ENCODE peak calls at places on chromosomes 7 and 10, in six cellular contexts. X is NCI-H748 treated with DMSO at 0.1 percent for 48 hours; L is fibroblast of mammary gland; I is iPS-NIHi11; H is activated naive CD4-positive, alpha-beta T cell treated with anti-CD3 and anti-CD28 coated beads, Interleukin-2, amount 10 ng/mL, durations not matched to agents 7 days and 5 days; R is CD4-positive, alpha-beta T cell. U is an unnamed sample.

GRCh38 chr7:106611911-106612310 is 49.0 kb downstream of the CCDC71L start:
- DNase-seq in X (no peak), L (peak), I (no peak), H (no peak), R (no peak), U (peak)

GRCh38 chr10:22379059-22379458 is 33.8 kb downstream of the SPAG6 start:
- DNase-seq in X (no peak), L (no peak), I (no peak), H (peak), R (peak), U (no peak)

GRCh38 chr10:90378524-90379076 is 479.2 kb downstream of the HTR7 start:
- DNase-seq in X (no peak), L (peak), I (no peak), H (no peak), R (no peak), U (peak)

GRCh38 chr7:12137283-12137682 is 73.8 kb upstream of the TMEM106B start:
- DNase-seq in X (no peak), L (no peak), I (no peak), H (no peak), R (no peak), U (peak)

GRCh38 chr10:118809821-118810220 is 55.1 kb upstream of the CACUL1 start:
- DNase-seq in X (no peak), L (no peak), I (no peak), H (no peak), R (no peak), U (no peak)

GRCh38 chr10:76429331-76429625 is 997.9 kb downstream of the LRMDA start:
- DNase-seq in X (no peak), L (no peak), I (no peak), H (no peak), R (no peak), U (no peak)

GRCh38 chr10:71252195-71252594 is 39.8 kb downstream of the UNC5B start:
- DNase-seq in X (no peak), L (no peak), I (no peak), H (no peak), R (no peak), U (no peak)

GRCh38 chr7:16129431-16130126 is 291.8 kb downstream of the CRPPA start:
- DNase-seq in X (peak), L (peak), I (no peak), H (no peak), R (no peak), U (peak)

GRCh38 chr10:48801026-48801425 is 116.4 kb downstream of the WDFY4 start:
- DNase-seq in X (no peak), L (peak), I (no peak), H (no peak), R (no peak), U (peak)

GRCh38 chr10:79178614-79179403 is 110.0 kb downstream of the ZMIZ1 start:
- DNase-seq in X (no peak), L (peak), I (peak), H (no peak), R (no peak), U (peak)

GRCh38 chr10:27799046-27799445 is 53.4 kb upstream of the MKX start:
- DNase-seq in X (no peak), L (no peak), I (no peak), H (no peak), R (no peak), U (no peak)

GRCh38 chr7:157432541-157432956 is 95.7 kb downstream of the DNAJB6 start:
- DNase-seq in X (peak), L (peak), I (peak), H (peak), R (no peak), U (peak)

GRCh38 chr7:116988363-116988989 is 35.2 kb downstream of the ST7 start:
- DNase-seq in X (no peak), L (peak), I (no peak), H (no peak), R (no peak), U (no peak)

GRCh38 chr10:12489806-12490205 is 140.5 kb downstream of the CAMK1D start:
- DNase-seq in X (no peak), L (no peak), I (no peak), H (no peak), R (no peak), U (no peak)

GRCh38 chr10:110827410-110827809 is 44.3 kb upstream of the PDCD4 start:
- DNase-seq in X (no peak), L (peak), I (no peak), H (no peak), R (no peak), U (peak)

GRCh38 chr7:150404785-150405583 is 25.9 kb downstream of the ZNF775 start:
- DNase-seq in X (peak), L (peak), I (peak), H (peak), R (peak), U (peak)

GRCh38 chr7:30924624-30925023 is 13.0 kb downstream of the AQP1 start:
- DNase-seq in X (no peak), L (no peak), I (peak), H (peak), R (no peak), U (no peak)